ENCODE peak calls at places on chromosomes 7 and 10, in nine cellular contexts. N, H, J, Y, T, K, C, Q and G are unnamed samples. For H3K4me1, the result is how much of the 10 kb centered on the place peaks cover.

GRCh38 chr7:112596260-112596659 is 115.5 kb downstream of the LSMEM1 start:
- DNase-seq in N (no peak), H (no peak), J (no peak), Y (no peak), T (no peak), K (no peak), C (no peak), Q (no peak), G (no peak)

GRCh38 chr10:50577681-50578350 is 45.9 kb downstream of the SGMS1 start:
- DNase-seq in N (no peak), H (no peak), J (no peak), Y (no peak), T (peak), K (peak), C (no peak), Q (no peak), G (peak)

GRCh38 chr7:155938129-155938528 is 125.9 kb upstream of the SHH start:
- DNase-seq in N (no peak), H (no peak), J (no peak), Y (no peak), T (no peak), K (no peak), C (no peak), Q (no peak), G (no peak)

GRCh38 chr10:121324678-121325213 is 273.5 kb downstream of the FGFR2 start:
- DNase-seq in N (peak), H (no peak), J (no peak), Y (no peak), T (no peak), K (no peak), C (peak), Q (no peak), G (peak)

GRCh38 chr7:77456711-77457110 is 40.6 kb upstream of the GSAP start:
- DNase-seq in N (no peak), H (no peak), J (no peak), Y (no peak), T (no peak), K (no peak), C (no peak), Q (no peak), G (no peak)

GRCh38 chr7:155412416-155413253 is 45.3 kb upstream of the EN2 start:
- DNase-seq in N (peak), H (peak), J (no peak), Y (no peak), T (no peak), K (peak), C (no peak), Q (peak), G (peak)

GRCh38 chr10:4190876-4191275 is 405.9 kb upstream of the KLF6 start:
- DNase-seq in N (no peak), H (no peak), J (no peak), Y (no peak), T (no peak), K (no peak), C (no peak), Q (no peak), G (no peak)

GRCh38 chr7:95511716-95512260 is 26.0 kb downstream of the ASB4 start:
- DNase-seq in N (peak), H (peak), J (peak), Y (peak), T (peak), K (peak), C (peak), Q (no peak), G (peak)

GRCh38 chr10:79905322-79906314 is 43.3 kb downstream of the SFTPD start:
- DNase-seq in N (no peak), H (no peak), J (no peak), Y (no peak), T (no peak), K (no peak), C (no peak), Q (no peak), G (no peak)

GRCh38 chr10:110430369-110431273 is 67.1 kb upstream of the DUSP5 start:
- DNase-seq in N (no peak), H (no peak), J (peak), Y (peak), T (no peak), K (peak), C (no peak), Q (no peak), G (peak)

GRCh38 chr7:137009404-137009803 is 141.0 kb downstream of the CHRM2 start:
- DNase-seq in N (no peak), H (no peak), J (no peak), Y (no peak), T (no peak), K (no peak), C (no peak), Q (no peak), G (no peak)

DNA sequence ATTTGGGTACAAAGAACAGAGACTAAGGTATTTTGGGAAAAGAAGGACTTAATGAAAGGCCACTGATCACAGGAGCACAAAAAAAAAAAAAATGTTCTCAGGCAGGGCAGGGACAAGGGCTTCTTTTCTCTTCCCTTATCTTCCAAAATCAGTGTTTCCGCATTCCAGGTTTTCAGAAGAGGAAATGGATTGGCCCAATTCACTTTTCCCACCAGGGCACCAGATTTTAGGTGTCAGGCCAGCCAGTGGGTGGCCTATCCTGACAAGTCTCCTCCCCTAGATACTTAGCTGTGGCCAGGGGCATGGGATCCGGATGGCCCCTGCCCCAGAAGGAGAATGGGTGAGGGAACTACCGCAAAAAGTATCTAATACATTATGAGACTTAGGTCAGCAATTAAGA is 88.9 kb upstream of the WAC start:
- DNase-seq in N (no peak), H (no peak), J (no peak), Y (no peak), T (no peak), K (no peak), C (no peak), Q (no peak), G (no peak)
- H3K4me1 ChIP-seq in N (under half), H (under half), J (under half), Y (under half), T (under half), K (under half), C (under half), Q (under half), G (under half)

DNA sequence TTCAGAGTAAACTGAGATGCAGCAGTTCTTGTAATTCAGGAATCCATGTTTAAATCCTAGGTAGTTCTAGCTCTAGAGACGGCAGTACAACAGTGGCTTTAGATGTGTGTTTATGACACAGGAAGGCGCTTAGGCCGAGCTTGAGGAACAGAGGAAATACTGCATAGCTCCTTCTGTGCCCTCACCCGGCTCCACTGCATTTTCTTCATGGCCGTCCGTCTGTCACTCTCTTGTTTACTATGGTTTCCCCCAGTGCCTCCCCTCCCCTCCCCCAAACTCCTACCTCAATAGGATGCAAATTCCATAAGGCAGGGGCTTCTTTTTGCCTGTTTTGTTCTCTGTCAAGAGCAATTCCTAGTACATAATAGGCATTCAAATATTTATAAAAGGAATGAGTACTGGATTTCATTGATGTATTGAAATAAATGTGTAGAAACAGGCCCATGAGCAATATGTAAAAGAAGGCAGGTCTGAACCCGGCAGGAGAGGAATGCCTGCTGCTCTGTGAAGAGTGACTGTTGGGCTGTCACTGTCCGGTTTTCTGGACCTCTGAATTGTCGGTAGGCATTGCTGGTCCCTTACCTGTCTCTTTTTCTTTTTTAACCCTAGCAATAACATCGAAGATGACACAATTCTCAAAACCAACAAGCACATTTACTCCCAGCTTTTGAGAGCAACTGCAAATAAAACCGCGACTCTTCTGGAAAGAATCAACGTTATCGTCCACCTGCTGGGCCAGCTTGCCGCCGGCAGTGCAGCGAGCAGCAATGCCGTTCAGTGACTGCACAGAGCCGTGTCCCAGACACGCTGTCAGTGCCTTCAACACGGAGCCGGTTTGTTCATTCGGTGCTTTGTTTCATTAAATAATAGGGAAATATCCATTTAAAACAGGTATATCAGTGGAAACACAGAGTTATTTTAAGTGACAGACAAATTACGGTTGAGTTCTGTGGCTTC is 12.7 kb downstream of the MMP21 start:
- DNase-seq in N (no peak), H (no peak), J (no peak), Y (no peak), T (no peak), K (no peak), C (peak), Q (peak), G (no peak)
- TF ChIP-seq EP300 in N (no peak), H (no peak), J (no peak), Y (no peak), T (no peak), K (no peak), C (no peak), Q (no peak), G (no peak)

GRCh38 chr7:121924273-121925184 is 51.6 kb downstream of the PTPRZ1 start:
- DNase-seq in N (no peak), H (no peak), J (no peak), Y (no peak), T (no peak), K (no peak), C (no peak), Q (no peak), G (no peak)
- H3K4me1 ChIP-seq in N (under half), H (under half), J (under half), Y (under half), T (under half), K (under half), C (under half), Q (under half), G (under half)

DNA sequence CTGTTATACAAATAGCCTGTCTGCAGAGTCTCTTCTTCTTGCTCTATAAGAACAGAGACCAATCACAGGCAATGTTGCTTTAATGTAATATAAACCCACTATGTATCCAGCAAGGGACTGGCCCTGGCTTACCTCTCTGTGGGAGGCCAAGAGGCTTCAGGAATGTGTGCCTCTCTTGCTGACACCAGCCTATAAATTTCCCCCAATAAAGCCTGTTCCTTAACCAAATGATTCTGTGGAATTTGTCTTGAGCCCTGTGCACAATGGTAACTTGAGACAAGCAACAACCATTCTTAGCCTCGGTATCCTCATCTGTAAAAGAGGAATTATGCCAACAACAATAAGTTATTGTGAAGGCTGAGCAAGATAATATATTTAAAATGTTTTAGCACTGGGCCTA is 563.7 kb downstream of the GRM8 start:
- DNase-seq in N (no peak), H (no peak), J (no peak), Y (no peak), T (no peak), K (no peak), C (no peak), Q (no peak), G (no peak)
- TF ChIP-seq EP300 in N (no peak), H (peak), J (no peak), Y (no peak), T (no peak), K (no peak), C (no peak), Q (no peak), G (no peak)

GRCh38 chr7:150384406-150385239 is 5.5 kb downstream of the ZNF775 start:
- DNase-seq in N (no peak), H (peak), J (peak), Y (no peak), T (no peak), K (no peak), C (no peak), Q (no peak), G (no peak)
- H3K4me1 ChIP-seq in N (under half), H (half or more), J (under half), Y (under half), T (half or more), K (half or more), C (half or more), Q (under half), G (half or more)

DNA sequence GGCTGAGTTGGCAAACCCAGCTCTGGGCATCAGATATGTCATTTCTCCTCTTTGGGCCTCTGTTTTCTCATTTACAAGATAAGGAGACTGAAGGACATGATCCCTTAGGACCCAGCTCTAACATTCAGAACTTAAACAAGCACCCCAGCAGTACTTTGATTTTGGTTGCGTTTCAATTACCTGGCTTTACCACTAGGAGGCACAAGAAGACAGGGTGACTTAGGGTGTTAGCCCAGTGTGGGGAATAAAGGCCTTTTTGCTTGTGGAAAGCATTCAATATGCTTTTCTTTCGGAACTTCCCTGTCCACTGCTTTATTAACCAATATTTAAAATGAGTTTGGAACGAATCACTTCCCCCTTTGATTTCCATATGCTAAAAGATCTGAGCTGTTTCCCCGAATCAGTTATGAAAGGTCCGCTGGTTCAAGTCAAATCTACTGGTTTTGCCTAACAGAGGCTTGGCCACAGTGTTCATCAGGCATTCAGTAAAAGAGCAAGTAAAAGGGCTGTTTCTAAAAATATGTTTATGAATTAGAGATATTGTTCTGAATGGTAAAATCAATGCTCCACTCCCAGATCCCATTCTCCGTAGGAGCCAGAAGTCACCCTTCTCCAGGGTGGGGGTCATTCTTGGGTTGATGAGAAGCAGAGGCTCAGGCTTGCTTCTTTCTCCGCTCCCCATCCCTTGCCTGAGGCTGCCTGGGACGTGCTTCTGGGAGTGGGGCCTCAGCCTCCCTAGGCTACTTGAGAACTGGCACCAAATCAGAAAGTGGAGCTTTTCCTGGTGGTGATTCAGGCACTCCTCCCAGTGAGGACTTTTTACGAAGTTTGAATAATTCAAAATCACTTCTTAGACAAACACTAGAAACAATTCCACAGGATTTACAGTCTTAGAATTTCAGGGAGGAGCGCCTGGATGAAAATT is 105.5 kb downstream of the MYOF start:
- DNase-seq in N (peak), H (peak), J (peak), Y (no peak), T (peak), K (peak), C (peak), Q (no peak), G (peak)
- TF ChIP-seq EP300 in N (no peak), H (no peak), J (no peak), Y (no peak), T (peak), K (no peak), C (no peak), Q (no peak), G (no peak)

GRCh38 chr10:102644066-102644645 is at the start of gene TRIM8:
- DNase-seq in N (peak), H (peak), J (no peak), Y (no peak), T (no peak), K (peak), C (no peak), Q (peak), G (peak)

GRCh38 chr10:102645741-102646609 is 1.7 kb downstream of the TRIM8 start:
- DNase-seq in N (peak), H (peak), J (peak), Y (peak), T (peak), K (peak), C (peak), Q (peak), G (peak)

GRCh38 chr10:102646610-102647432 is 2.5 kb downstream of the TRIM8 start:
- DNase-seq in N (no peak), H (peak), J (no peak), Y (no peak), T (peak), K (peak), C (no peak), Q (peak), G (peak)

GRCh38 chr10:102644646-102645387 is 538 bp downstream of the TRIM8 start:
- DNase-seq in N (peak), H (peak), J (peak), Y (peak), T (peak), K (peak), C (no peak), Q (peak), G (peak)

DNA sequence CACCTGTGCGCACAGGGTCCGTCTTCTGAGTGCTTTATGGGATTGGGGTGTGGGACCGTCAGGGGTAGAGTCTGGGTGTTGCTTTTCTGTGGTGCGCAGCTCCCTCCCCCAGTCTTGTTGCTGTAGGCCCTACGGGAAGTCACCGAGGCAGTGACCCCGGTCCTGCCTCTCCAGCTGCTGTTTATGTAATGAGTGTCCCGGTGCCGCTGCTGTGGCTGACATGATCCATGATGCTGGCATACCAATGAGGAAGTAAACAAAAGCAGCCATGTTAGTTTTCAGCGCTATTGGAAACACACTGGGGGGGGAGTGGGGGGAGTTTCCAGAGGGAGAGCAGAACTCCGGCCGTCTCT is 1.1 kb downstream of the TRIM8 start:
- DNase-seq in N (peak), H (peak), J (peak), Y (peak), T (peak), K (peak), C (no peak), Q (no peak), G (peak)
- H3K4me1 ChIP-seq in N (under half), H (under half), J (under half), Y (under half), T (under half), K (half or more), C (half or more), Q (under half), G (half or more)

DNA sequence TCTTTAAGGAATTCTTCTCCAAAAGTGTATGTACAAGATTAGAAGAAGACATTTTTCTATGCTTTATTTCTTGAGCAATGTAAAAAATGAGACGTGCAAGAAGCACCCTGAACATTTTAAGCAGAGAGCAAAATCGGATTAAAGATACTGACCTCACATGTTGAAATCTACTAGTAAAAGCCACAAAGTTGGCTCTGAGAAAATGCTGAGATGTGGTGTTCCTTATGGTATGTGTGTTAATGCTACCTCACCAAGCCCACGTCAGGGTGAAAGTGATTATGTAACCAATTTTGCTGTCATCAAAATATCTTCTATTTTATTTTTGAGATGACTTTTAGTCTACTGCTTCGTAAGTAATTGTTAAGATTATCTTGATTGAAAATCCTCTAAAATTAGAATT is 5.6 kb downstream of the ADO start:
- DNase-seq in N (no peak), H (no peak), J (no peak), Y (no peak), T (no peak), K (no peak), C (no peak), Q (no peak), G (no peak)
- TF ChIP-seq EP300 in N (no peak), H (no peak), J (no peak), Y (no peak), T (no peak), K (no peak), C (no peak), Q (no peak), G (no peak)

DNA sequence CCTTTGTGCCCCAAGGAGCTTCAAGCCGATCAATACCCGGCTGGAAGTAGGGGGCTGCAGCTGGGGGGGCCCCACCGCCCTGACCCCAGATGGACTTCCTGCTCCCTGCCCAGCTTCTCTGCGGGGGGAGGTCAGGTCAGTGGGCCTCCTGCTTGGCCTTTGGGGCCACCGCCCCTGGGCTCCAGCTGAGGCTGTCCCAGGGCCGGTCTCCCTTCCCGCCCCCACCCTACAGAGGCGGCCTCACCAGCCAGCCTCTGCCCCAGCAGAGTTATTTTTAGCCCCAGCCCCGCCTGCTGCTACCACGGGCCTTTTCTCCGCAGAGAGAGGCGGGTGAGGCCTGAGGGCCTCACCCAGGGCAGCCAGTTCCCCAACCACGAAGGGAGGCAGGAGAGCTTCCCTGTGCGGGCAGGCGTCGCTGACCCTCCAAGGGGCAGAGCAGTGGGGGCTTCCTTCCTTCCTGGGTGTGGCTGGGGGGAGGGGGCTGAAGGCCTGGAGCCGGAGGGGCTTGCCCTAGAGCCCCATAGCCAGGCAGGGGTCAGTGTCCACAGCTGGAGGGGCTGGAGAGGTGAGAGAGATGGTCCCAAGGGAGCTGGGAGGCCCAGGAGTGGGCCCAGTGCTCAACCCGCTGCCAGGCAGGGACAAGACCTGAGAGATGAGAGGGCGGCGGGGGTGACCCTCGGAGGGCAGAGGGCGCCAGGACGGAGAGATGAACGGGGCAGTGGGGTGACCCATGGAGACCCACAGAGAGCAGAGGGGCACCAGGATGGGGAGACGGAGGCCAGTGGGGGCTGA is 24.6 kb downstream of the PWWP2B start:
- DNase-seq in N (peak), H (peak), J (peak), Y (no peak), T (peak), K (peak), C (no peak), Q (peak), G (peak)
- H3K4me1 ChIP-seq in N (under half), H (under half), J (under half), Y (half or more), T (half or more), K (half or more), C (half or more), Q (half or more), G (half or more)